ENCODE peak calls at places on chromosomes 6 and 20, in six cellular contexts. M, Z, I, W, X and O are unnamed samples.

GRCh38 chr6:119463081-119463626 is 113.6 kb upstream of the MAN1A1 start:
- DNase-seq in M (no peak), Z (no peak), I (no peak), W (no peak), X (no peak), O (no peak)

GRCh38 chr20:32582659-32583580 is 2.2 kb downstream of the NOL4L start:
- DNase-seq in M (no peak), Z (no peak), I (no peak), W (no peak), X (no peak), O (no peak)

GRCh38 chr20:48773837-48774418 is 53.9 kb downstream of the PREX1 start:
- DNase-seq in M (peak), Z (no peak), I (no peak), W (no peak), X (peak), O (peak)

GRCh38 chr20:43901296-43901695 is 13.4 kb upstream of the TOX2 start:
- DNase-seq in M (no peak), Z (no peak), I (no peak), W (no peak), X (no peak), O (no peak)

GRCh38 chr6:111291860-111292259 is 191.2 kb downstream of the REV3L start:
- DNase-seq in M (no peak), Z (no peak), I (no peak), W (no peak), X (no peak), O (no peak)

GRCh38 chr6:77880501-77880900 is 227.7 kb downstream of the MEI4 start:
- DNase-seq in M (peak), Z (no peak), I (no peak), W (no peak), X (no peak), O (no peak)

GRCh38 chr20:57426156-57426769 is 35.1 kb downstream of the RBM38 start:
- DNase-seq in M (no peak), Z (no peak), I (no peak), W (no peak), X (no peak), O (no peak)

GRCh38 chr6:6008648-6009421 is 2.1 kb upstream of the NRN1 start:
- DNase-seq in M (peak), Z (peak), I (no peak), W (no peak), X (no peak), O (peak)

GRCh38 chr6:83270971-83271714 is 78.0 kb downstream of the RWDD2A start:
- DNase-seq in M (peak), Z (no peak), I (no peak), W (peak), X (peak), O (no peak)

GRCh38 chr20:22575087-22575721 is 9.2 kb downstream of the FOXA2 start:
- DNase-seq in M (no peak), Z (no peak), I (no peak), W (no peak), X (no peak), O (no peak)

GRCh38 chr6:121437861-121438651 is 2.6 kb downstream of the GJA1 start:
- DNase-seq in M (peak), Z (no peak), I (no peak), W (peak), X (no peak), O (no peak)

GRCh38 chr6:121817141-121817540 is 381.7 kb downstream of the GJA1 start:
- DNase-seq in M (no peak), Z (no peak), I (no peak), W (no peak), X (no peak), O (no peak)

GRCh38 chr6:31736026-31736767 is at the start of gene CLIC1:
- DNase-seq in M (peak), Z (peak), I (peak), W (peak), X (no peak), O (peak)

GRCh38 chr6:6614096-6614964 is 25.8 kb downstream of the LY86 start:
- DNase-seq in M (no peak), Z (no peak), I (no peak), W (no peak), X (no peak), O (no peak)

GRCh38 chr20:63978319-63979220 is 872 bp downstream of the SAMD10 start:
- DNase-seq in M (peak), Z (peak), I (no peak), W (no peak), X (no peak), O (peak)

GRCh38 chr20:37534401-37535157 is 6.9 kb upstream of the BLCAP start:
- DNase-seq in M (peak), Z (peak), I (no peak), W (peak), X (peak), O (no peak)

GRCh38 chr6:16398587-16398986 is 160.2 kb downstream of the GMPR start:
- DNase-seq in M (peak), Z (no peak), I (no peak), W (no peak), X (peak), O (no peak)

GRCh38 chr6:43286995-43287716 is 10.9 kb upstream of the SLC22A7 start:
- DNase-seq in M (no peak), Z (no peak), I (no peak), W (no peak), X (no peak), O (no peak)

GRCh38 chr6:48615041-48615440 is 504.0 kb upstream of the PTCHD4 start:
- DNase-seq in M (peak), Z (no peak), I (no peak), W (peak), X (no peak), O (no peak)

GRCh38 chr6:44078795-44079671 is 48.2 kb downstream of the MRPL14 start:
- DNase-seq in M (peak), Z (peak), I (peak), W (no peak), X (no peak), O (peak)

GRCh38 chr6:54097753-54098152 is 13.5 kb upstream of the MLIP start:
- DNase-seq in M (no peak), Z (no peak), I (no peak), W (no peak), X (no peak), O (no peak)

GRCh38 chr20:32360333-32360634 is 2.2 kb downstream of the ASXL1 start:
- DNase-seq in M (no peak), Z (no peak), I (no peak), W (no peak), X (no peak), O (no peak)

GRCh38 chr6:12709116-12709515 is 7.5 kb upstream of the PHACTR1 start:
- DNase-seq in M (peak), Z (no peak), I (no peak), W (no peak), X (no peak), O (no peak)

GRCh38 chr20:10665791-10666190 is 8.0 kb downstream of the JAG1 start:
- DNase-seq in M (no peak), Z (no peak), I (no peak), W (peak), X (no peak), O (no peak)

GRCh38 chr6:155313602-155314091 is 637 bp downstream of the TFB1M start:
- DNase-seq in M (peak), Z (no peak), I (no peak), W (no peak), X (no peak), O (no peak)

GRCh38 chr6:133184798-133185380 is 56.3 kb upstream of the EYA4 start:
- DNase-seq in M (peak), Z (no peak), I (no peak), W (no peak), X (no peak), O (no peak)

GRCh38 chr6:90284236-90284744 is 12.4 kb downstream of the BACH2 start:
- DNase-seq in M (peak), Z (no peak), I (peak), W (peak), X (peak), O (no peak)

GRCh38 chr6:63740709-63741108 is 105.1 kb downstream of the PHF3 start:
- DNase-seq in M (peak), Z (no peak), I (no peak), W (peak), X (peak), O (no peak)

GRCh38 chr6:158067436-158068015 is 85.9 kb downstream of the SYNJ2 start:
- DNase-seq in M (no peak), Z (no peak), I (no peak), W (no peak), X (no peak), O (no peak)

GRCh38 chr6:151488226-151488625 is 5.6 kb upstream of the CCDC170 start:
- DNase-seq in M (no peak), Z (no peak), I (no peak), W (no peak), X (no peak), O (no peak)

GRCh38 chr6:159117541-159117940 is 51.7 kb upstream of the FNDC1 start:
- DNase-seq in M (no peak), Z (no peak), I (no peak), W (no peak), X (no peak), O (no peak)

GRCh38 chr6:5287205-5287965 is 26.1 kb downstream of the FARS2 start:
- DNase-seq in M (peak), Z (no peak), I (no peak), W (peak), X (peak), O (no peak)

GRCh38 chr6:49499623-49500022 is at the start of gene GLYATL3:
- DNase-seq in M (no peak), Z (no peak), I (no peak), W (no peak), X (no peak), O (no peak)

GRCh38 chr20:47129306-47129705 is 227.2 kb downstream of the ZMYND8 start:
- DNase-seq in M (no peak), Z (no peak), I (no peak), W (no peak), X (no peak), O (no peak)

GRCh38 chr6:158506577-158506976 is 53.3 kb upstream of the TMEM181 start:
- DNase-seq in M (peak), Z (no peak), I (no peak), W (no peak), X (no peak), O (no peak)